ENCODE peak calls at places on chromosomes 7 and 10, in four cellular contexts. One of them, this sample, is unnamed.

GRCh38 chr10:15084502-15084922 is 4.1 kb downstream of the ACBD7 start:
- DNase-seq in H4: peak; percentile 97
- DNase-seq in hypothalamus: peak; percentile 11
- DNase-seq in HTR-8/SVneo: peak; percentile 67
- DNase-seq in this sample: no peak

GRCh38 chr7:16933296-16934248 is 51.8 kb upstream of the AGR3 start:
- DNase-seq in HTR-8/SVneo: no peak
- DNase-seq in H4: no peak
- DNase-seq in hypothalamus: no peak
- DNase-seq in this sample: no peak

GRCh38 chr7:30926323-30926722 is 14.7 kb downstream of the AQP1 start:
- DNase-seq in hypothalamus: no peak
- DNase-seq in H4: no peak
- DNase-seq in HTR-8/SVneo: no peak
- DNase-seq in this sample: no peak

GRCh38 chr7:156861212-156861611 is 31.8 kb downstream of the LMBR1 start:
- DNase-seq in hypothalamus: no peak
- DNase-seq in H4: no peak
- DNase-seq in HTR-8/SVneo: no peak
- DNase-seq in this sample: no peak

GRCh38 chr7:80493121-80493849 is 18.6 kb downstream of the GNAT3 start:
- DNase-seq in H4: no peak
- DNase-seq in HTR-8/SVneo: no peak
- DNase-seq in hypothalamus: no peak
- DNase-seq in this sample: no peak

GRCh38 chr7:145088111-145088745 is 252.4 kb upstream of the TPK1 start:
- DNase-seq in hypothalamus: no peak
- DNase-seq in HTR-8/SVneo: no peak
- DNase-seq in H4: no peak
- DNase-seq in this sample: no peak

GRCh38 chr7:32894171-32894570 is 2.6 kb upstream of the KBTBD2 start:
- DNase-seq in H4: no peak
- DNase-seq in HTR-8/SVneo: no peak
- DNase-seq in hypothalamus: no peak
- DNase-seq in this sample: no peak

GRCh38 chr7:108261560-108262255 is 131.5 kb upstream of the LAMB4 start:
- DNase-seq in HTR-8/SVneo: no peak
- DNase-seq in H4: no peak
- DNase-seq in hypothalamus: no peak
- DNase-seq in this sample: no peak

GRCh38 chr7:91852263-91852741 is 28.2 kb downstream of the MTERF1 start:
- DNase-seq in H4: peak; percentile 39
- DNase-seq in HTR-8/SVneo: no peak
- DNase-seq in hypothalamus: no peak
- DNase-seq in this sample: no peak

GRCh38 chr7:99120916-99121315 is 23.0 kb downstream of the SMURF1 start:
- DNase-seq in hypothalamus: no peak
- DNase-seq in HTR-8/SVneo: no peak
- DNase-seq in H4: no peak
- DNase-seq in this sample: no peak